ENCODE peak calls at places on chromosome 5, in four cellular contexts. J is heart right ventricle; V is stimulated activated CD8-positive, alpha-beta memory T cell treated with anti-CD3 and anti-CD28 coated beads, Interleukin-2, amount 100 ng/mL, for 1 hour; X is ELR. R is an unnamed sample.
A peak's percentile ranks its signal among the peaks of the same experiment; 100 is the strongest.

GRCh38 chr5:14932902-14933475 is 61.4 kb upstream of the ANKH start:
- DNase-seq in J (no peak), V (no peak), X (peak; percentile 21), R (no peak)

GRCh38 chr5:149853019-149853648 is 91.5 kb downstream of the PDE6A start:
- DNase-seq in J (peak; percentile 80), V (no peak), X (peak; percentile 79), R (peak; percentile 67)

GRCh38 chr5:759111-759741 is 25.3 kb downstream of the ZDHHC11B start:
- DNase-seq in J (peak; percentile 89), V (no peak), X (no peak), R (no peak)

GRCh38 chr5:19531374-19531952 is 456.5 kb downstream of the CDH18 start:
- DNase-seq in J (no peak), V (no peak), X (peak; percentile 75), R (peak; percentile 37)

GRCh38 chr5:159971931-159972461 is 36.9 kb upstream of the TTC1 start:
- DNase-seq in J (no peak), V (no peak), X (no peak), R (no peak)

GRCh38 chr5:555058-555623 is 30.9 kb upstream of the SLC9A3 start:
- DNase-seq in J (no peak), V (no peak), X (no peak), R (peak; percentile 34)

GRCh38 chr5:83924171-83924570 is 203.5 kb upstream of the HAPLN1 start:
- DNase-seq in J (no peak), V (no peak), X (no peak), R (peak; percentile 72)

GRCh38 chr5:77329664-77330430 is 119.4 kb downstream of the PDE8B start:
- DNase-seq in J (no peak), V (no peak), X (no peak), R (no peak)

GRCh38 chr5:113053614-113054013 is 77.0 kb downstream of the DCP2 start:
- DNase-seq in J (no peak), V (no peak), X (peak; percentile 78), R (no peak)

GRCh38 chr5:141494761-141495455 is 6.0 kb downstream of the PCDHGC5 start:
- DNase-seq in J (no peak), V (no peak), X (no peak), R (no peak)

GRCh38 chr5:137533963-137534362 is 34.8 kb upstream of the SPOCK1 start:
- DNase-seq in J (no peak), V (no peak), X (no peak), R (no peak)

GRCh38 chr5:149550267-149550582 is 1.0 kb downstream of the CSNK1A1 start:
- DNase-seq in J (no peak), V (no peak), X (peak; percentile 77), R (peak; percentile 58)

GRCh38 chr5:38576442-38576841 is 20.0 kb upstream of the LIFR start:
- DNase-seq in J (peak; percentile 49), V (no peak), X (no peak), R (no peak)

GRCh38 chr5:42962139-42962538 is 78.0 kb downstream of the ANXA2R start:
- DNase-seq in J (no peak), V (no peak), X (no peak), R (no peak)

GRCh38 chr5:137836997-137837396 is 30.7 kb upstream of the MYOT start:
- DNase-seq in J (peak; percentile 39), V (no peak), X (no peak), R (no peak)

GRCh38 chr5:9557696-9558095 is 11.8 kb upstream of the SEMA5A start:
- DNase-seq in J (no peak), V (no peak), X (peak; percentile 92), R (peak; percentile 42)

GRCh38 chr5:165627548-165628170 is 2122.2 kb downstream of the MAT2B start:
- DNase-seq in J (no peak), V (no peak), X (no peak), R (no peak)

GRCh38 chr5:130282044-130282443 is 377.8 kb downstream of the CHSY3 start:
- DNase-seq in J (peak; percentile 6), V (no peak), X (peak; percentile 8), R (no peak)

GRCh38 chr5:74433255-74434123 is 207.0 kb downstream of the ENC1 start:
- DNase-seq in J (no peak), V (no peak), X (peak; percentile 42), R (peak; percentile 37)

GRCh38 chr5:113193311-113193978 is 216.8 kb downstream of the DCP2 start:
- DNase-seq in J (no peak), V (no peak), X (no peak), R (no peak)

GRCh38 chr5:177185993-177186392 is 52.4 kb downstream of the NSD1 start:
- DNase-seq in J (no peak), V (no peak), X (no peak), R (no peak)

GRCh38 chr5:42109006-42109572 is 184.0 kb downstream of the FBXO4 start:
- DNase-seq in J (no peak), V (no peak), X (no peak), R (no peak)

GRCh38 chr5:3080366-3080765 is 328.9 kb upstream of the IRX2 start:
- DNase-seq in J (no peak), V (no peak), X (no peak), R (no peak)

GRCh38 chr5:149338364-149338763 is 6.9 kb upstream of the GRPEL2 start:
- DNase-seq in J (no peak), V (no peak), X (no peak), R (no peak)

GRCh38 chr5:66171349-66172344 is 27.5 kb downstream of the SREK1 start:
- DNase-seq in J (peak; percentile 22), V (no peak), X (peak; percentile 78), R (peak; percentile 37)

GRCh38 chr5:15594922-15595568 is 95.1 kb downstream of the FBXL7 start:
- DNase-seq in J (no peak), V (no peak), X (no peak), R (no peak)

GRCh38 chr5:85670417-85670816 is 947.3 kb upstream of the COX7C start:
- DNase-seq in J (no peak), V (no peak), X (no peak), R (no peak)

GRCh38 chr5:141910271-141910673 is 13.4 kb upstream of the DELE1 start:
- DNase-seq in J (no peak), V (no peak), X (peak; percentile 91), R (peak; percentile 47)

GRCh38 chr5:149217096-149217801 is 54.4 kb upstream of the AFAP1L1 start:
- DNase-seq in J (peak; percentile 50), V (no peak), X (no peak), R (no peak)

GRCh38 chr5:9358961-9359686 is 186.8 kb downstream of the SEMA5A start:
- DNase-seq in J (no peak), V (no peak), X (peak; percentile 83), R (no peak)

GRCh38 chr5:176656467-176656990 is 9.2 kb downstream of the TSPAN17 start:
- DNase-seq in J (no peak), V (no peak), X (no peak), R (no peak)

GRCh38 chr5:140432916-140433315 is 31.3 kb downstream of the ANKHD1 start:
- DNase-seq in J (no peak), V (no peak), X (no peak), R (no peak)

GRCh38 chr5:61100425-61100824 is 61.8 kb downstream of the SMIM15 start:
- DNase-seq in J (no peak), V (no peak), X (no peak), R (no peak)

GRCh38 chr5:89043676-89044075 is 160.7 kb upstream of the MEF2C start:
- DNase-seq in J (no peak), V (no peak), X (peak; percentile 78), R (peak; percentile 59)

GRCh38 chr5:64818245-64818644 is 49.5 kb downstream of the CWC27 start:
- DNase-seq in J (no peak), V (no peak), X (no peak), R (no peak)